ENCODE peak calls at places on chromosomes 16 and 17, in ten cellular contexts. One of them, this sample, is unnamed.

GRCh38 chr16:88922114-88922825 is 54.7 kb downstream of the CBFA2T3 start:
- DNase-seq in stomach: peak; percentile 67
- DNase-seq in AG09319: peak; percentile 55
- DNase-seq in retinal pigment epithelial cell: peak; percentile 2
- DNase-seq in endothelial cell: no peak
- DNase-seq in Calu3: peak; percentile 50
- DNase-seq in lower lobe of right lung: peak; percentile 78
- DNase-seq in IMR-90: peak; percentile 39
- DNase-seq in WTC11: peak; percentile 58
- DNase-seq in AG10803: peak; percentile 79
- DNase-seq in this sample: no peak

GRCh38 chr17:65145743-65146142 is 8.6 kb downstream of the RGS9 start:
- DNase-seq in stomach: no peak
- DNase-seq in AG09319: no peak
- DNase-seq in retinal pigment epithelial cell: no peak
- DNase-seq in endothelial cell: no peak
- DNase-seq in Calu3: no peak
- DNase-seq in lower lobe of right lung: no peak
- DNase-seq in IMR-90: no peak
- DNase-seq in WTC11: no peak
- DNase-seq in AG10803: no peak
- DNase-seq in this sample: no peak

GRCh38 chr17:74530751-74531150 is 524 bp downstream of the CD300LB start:
- DNase-seq in stomach: no peak
- DNase-seq in AG09319: no peak
- DNase-seq in retinal pigment epithelial cell: no peak
- DNase-seq in endothelial cell: no peak
- DNase-seq in Calu3: no peak
- DNase-seq in lower lobe of right lung: peak; percentile 6
- DNase-seq in IMR-90: no peak
- DNase-seq in WTC11: no peak
- DNase-seq in AG10803: no peak
- DNase-seq in this sample: no peak

GRCh38 chr17:29078183-29079045 is 35.5 kb downstream of the PIPOX start:
- DNase-seq in stomach: no peak
- DNase-seq in AG09319: no peak
- DNase-seq in retinal pigment epithelial cell: peak; percentile 4
- DNase-seq in endothelial cell: no peak
- DNase-seq in Calu3: no peak
- DNase-seq in lower lobe of right lung: no peak
- DNase-seq in IMR-90: peak; percentile 15
- DNase-seq in WTC11: no peak
- DNase-seq in AG10803: peak; percentile 28
- DNase-seq in this sample: no peak

GRCh38 chr17:78416791-78417530 is 38.5 kb downstream of the PGS1 start:
- DNase-seq in stomach: no peak
- DNase-seq in AG09319: no peak
- DNase-seq in retinal pigment epithelial cell: no peak
- DNase-seq in endothelial cell: no peak
- DNase-seq in Calu3: no peak
- DNase-seq in lower lobe of right lung: no peak
- DNase-seq in IMR-90: no peak
- DNase-seq in WTC11: no peak
- DNase-seq in AG10803: no peak
- DNase-seq in this sample: no peak

GRCh38 chr16:87844374-87844733 is 25.0 kb downstream of the SLC7A5 start:
- DNase-seq in stomach: no peak
- DNase-seq in AG09319: no peak
- DNase-seq in retinal pigment epithelial cell: no peak
- DNase-seq in endothelial cell: no peak
- DNase-seq in Calu3: no peak
- DNase-seq in lower lobe of right lung: no peak
- DNase-seq in IMR-90: peak; percentile 35
- DNase-seq in WTC11: peak; percentile 69
- DNase-seq in AG10803: no peak
- DNase-seq in this sample: peak; percentile 49

GRCh38 chr16:29729116-29729521 is 16.7 kb downstream of the C16orf54 start:
- DNase-seq in stomach: no peak
- DNase-seq in AG09319: no peak
- DNase-seq in retinal pigment epithelial cell: no peak
- DNase-seq in endothelial cell: peak; percentile 17
- DNase-seq in Calu3: peak; percentile 20
- DNase-seq in lower lobe of right lung: no peak
- DNase-seq in IMR-90: peak; percentile 49
- DNase-seq in WTC11: no peak
- DNase-seq in AG10803: peak; percentile 56
- DNase-seq in this sample: peak; percentile 47

GRCh38 chr17:80967404-80967872 is 24.2 kb upstream of the CHMP6 start:
- DNase-seq in stomach: no peak
- DNase-seq in AG09319: no peak
- DNase-seq in retinal pigment epithelial cell: no peak
- DNase-seq in endothelial cell: no peak
- DNase-seq in Calu3: no peak
- DNase-seq in lower lobe of right lung: peak; percentile 49
- DNase-seq in IMR-90: no peak
- DNase-seq in WTC11: no peak
- DNase-seq in AG10803: no peak
- DNase-seq in this sample: no peak

GRCh38 chr17:652310-652709 is 62.3 kb downstream of the VPS53 start:
- DNase-seq in stomach: no peak
- DNase-seq in AG09319: no peak
- DNase-seq in retinal pigment epithelial cell: no peak
- DNase-seq in endothelial cell: no peak
- DNase-seq in Calu3: no peak
- DNase-seq in lower lobe of right lung: no peak
- DNase-seq in IMR-90: no peak
- DNase-seq in WTC11: no peak
- DNase-seq in AG10803: peak; percentile 76
- DNase-seq in this sample: no peak

GRCh38 chr17:4733073-4733531 is 1.9 kb downstream of the MED11 start:
- DNase-seq in stomach: no peak
- DNase-seq in AG09319: no peak
- DNase-seq in retinal pigment epithelial cell: no peak
- DNase-seq in endothelial cell: no peak
- DNase-seq in Calu3: no peak
- DNase-seq in lower lobe of right lung: peak; percentile 77
- DNase-seq in IMR-90: no peak
- DNase-seq in WTC11: no peak
- DNase-seq in AG10803: no peak
- DNase-seq in this sample: no peak

GRCh38 chr17:40562841-40563370 is 2.4 kb downstream of the CCR7 start:
- DNase-seq in stomach: no peak
- DNase-seq in AG09319: no peak
- DNase-seq in retinal pigment epithelial cell: no peak
- DNase-seq in endothelial cell: no peak
- DNase-seq in Calu3: no peak
- DNase-seq in lower lobe of right lung: no peak
- DNase-seq in IMR-90: no peak
- DNase-seq in WTC11: no peak
- DNase-seq in AG10803: no peak
- DNase-seq in this sample: no peak

GRCh38 chr17:40564195-40564882 is 933 bp downstream of the CCR7 start:
- DNase-seq in stomach: peak; percentile 22
- DNase-seq in AG09319: no peak
- DNase-seq in retinal pigment epithelial cell: no peak
- DNase-seq in endothelial cell: no peak
- DNase-seq in Calu3: peak; percentile 35
- DNase-seq in lower lobe of right lung: no peak
- DNase-seq in IMR-90: no peak
- DNase-seq in WTC11: no peak
- DNase-seq in AG10803: no peak
- DNase-seq in this sample: no peak

GRCh38 chr17:40563371-40564052 is 1.8 kb downstream of the CCR7 start:
- DNase-seq in stomach: peak; percentile 20
- DNase-seq in AG09319: no peak
- DNase-seq in retinal pigment epithelial cell: no peak
- DNase-seq in endothelial cell: no peak
- DNase-seq in Calu3: no peak
- DNase-seq in lower lobe of right lung: no peak
- DNase-seq in IMR-90: no peak
- DNase-seq in WTC11: no peak
- DNase-seq in AG10803: no peak
- DNase-seq in this sample: no peak

GRCh38 chr17:40566027-40566426 is 755 bp upstream of the CCR7 start:
- DNase-seq in stomach: no peak
- DNase-seq in AG09319: no peak
- DNase-seq in retinal pigment epithelial cell: no peak
- DNase-seq in endothelial cell: no peak
- DNase-seq in Calu3: no peak
- DNase-seq in lower lobe of right lung: no peak
- DNase-seq in IMR-90: no peak
- DNase-seq in WTC11: no peak
- DNase-seq in AG10803: no peak
- DNase-seq in this sample: no peak

GRCh38 chr17:40564883-40565744 is at the start of gene CCR7:
- DNase-seq in stomach: peak; percentile 15
- DNase-seq in AG09319: no peak
- DNase-seq in retinal pigment epithelial cell: no peak
- DNase-seq in endothelial cell: no peak
- DNase-seq in Calu3: peak; percentile 43
- DNase-seq in lower lobe of right lung: no peak
- DNase-seq in IMR-90: no peak
- DNase-seq in WTC11: no peak
- DNase-seq in AG10803: no peak
- DNase-seq in this sample: no peak
- TF ChIP-seq CTCF in stomach: no peak
- TF ChIP-seq CTCF in AG09319: no peak
- TF ChIP-seq CTCF in retinal pigment epithelial cell: no peak
- TF ChIP-seq CTCF in endothelial cell: no peak
- TF ChIP-seq CTCF in Calu3: no peak
- TF ChIP-seq CTCF in lower lobe of right lung: no peak
- TF ChIP-seq CTCF in IMR-90: no peak
- TF ChIP-seq CTCF in WTC11: no peak
- TF ChIP-seq CTCF in AG10803: no peak
- TF ChIP-seq CTCF in this sample: peak; percentile 8

GRCh38 chr16:6335072-6335471 is 997.6 kb upstream of the RBFOX1 start:
- DNase-seq in stomach: no peak
- DNase-seq in AG09319: no peak
- DNase-seq in retinal pigment epithelial cell: no peak
- DNase-seq in endothelial cell: peak; percentile 48
- DNase-seq in Calu3: peak; percentile 18
- DNase-seq in lower lobe of right lung: no peak
- DNase-seq in IMR-90: no peak
- DNase-seq in WTC11: peak; percentile 16
- DNase-seq in AG10803: no peak
- DNase-seq in this sample: no peak
- TF ChIP-seq CTCF in stomach: no peak
- TF ChIP-seq CTCF in AG09319: peak; percentile 11
- TF ChIP-seq CTCF in retinal pigment epithelial cell: peak; percentile 56
- TF ChIP-seq CTCF in endothelial cell: peak; percentile 93
- TF ChIP-seq CTCF in Calu3: peak; percentile 59
- TF ChIP-seq CTCF in lower lobe of right lung: peak; percentile 25
- TF ChIP-seq CTCF in IMR-90: no peak
- TF ChIP-seq CTCF in WTC11: peak; percentile 37
- TF ChIP-seq CTCF in AG10803: peak; percentile 36
- TF ChIP-seq CTCF in this sample: peak; percentile 72

DNA sequence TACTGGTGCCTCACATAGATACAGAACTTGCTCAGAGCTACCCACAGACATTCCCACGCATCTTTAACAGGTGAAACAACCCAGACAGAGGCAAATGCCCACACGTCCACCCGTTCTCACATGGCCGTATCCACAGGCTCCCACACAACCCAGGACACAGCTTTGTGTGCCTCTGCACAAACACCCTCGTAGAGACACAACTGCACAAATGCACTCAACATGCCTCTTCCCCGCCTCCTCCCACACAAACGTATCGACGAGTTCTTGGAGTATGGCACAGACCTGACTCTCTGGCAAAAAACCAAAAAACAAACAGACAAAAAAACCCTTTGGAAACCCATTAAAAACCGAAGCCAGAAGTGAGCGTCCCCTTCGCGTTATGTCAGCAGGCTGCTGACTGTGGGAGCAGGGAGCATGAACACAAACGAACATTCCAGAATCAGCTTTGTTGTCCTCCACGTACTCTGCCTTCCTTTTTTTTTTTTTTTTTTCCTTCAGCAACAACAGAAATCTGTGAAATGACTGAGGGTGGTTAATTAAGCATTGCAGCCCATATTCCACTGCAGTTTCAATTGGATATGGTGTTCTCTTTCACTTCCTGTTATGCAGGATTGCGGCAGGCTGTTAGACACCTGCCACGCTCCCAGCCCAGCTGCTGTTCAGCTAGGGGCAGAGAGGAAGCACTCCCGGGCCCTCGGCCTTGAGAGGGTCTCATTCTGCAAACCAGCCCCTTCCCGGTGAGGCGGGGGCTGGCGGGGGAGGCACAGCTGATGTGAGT is 313.7 kb downstream of the MAF start:
- DNase-seq in stomach: peak; percentile 49
- DNase-seq in AG09319: no peak
- DNase-seq in retinal pigment epithelial cell: no peak
- DNase-seq in endothelial cell: peak; percentile 13
- DNase-seq in Calu3: no peak
- DNase-seq in lower lobe of right lung: peak; percentile 72
- DNase-seq in IMR-90: no peak
- DNase-seq in WTC11: peak; percentile 41
- DNase-seq in AG10803: no peak
- DNase-seq in this sample: no peak
- TF ChIP-seq CTCF in stomach: no peak
- TF ChIP-seq CTCF in AG09319: no peak
- TF ChIP-seq CTCF in retinal pigment epithelial cell: no peak
- TF ChIP-seq CTCF in endothelial cell: no peak
- TF ChIP-seq CTCF in Calu3: no peak
- TF ChIP-seq CTCF in lower lobe of right lung: no peak
- TF ChIP-seq CTCF in IMR-90: no peak
- TF ChIP-seq CTCF in WTC11: no peak
- TF ChIP-seq CTCF in AG10803: no peak
- TF ChIP-seq CTCF in this sample: no peak

DNA sequence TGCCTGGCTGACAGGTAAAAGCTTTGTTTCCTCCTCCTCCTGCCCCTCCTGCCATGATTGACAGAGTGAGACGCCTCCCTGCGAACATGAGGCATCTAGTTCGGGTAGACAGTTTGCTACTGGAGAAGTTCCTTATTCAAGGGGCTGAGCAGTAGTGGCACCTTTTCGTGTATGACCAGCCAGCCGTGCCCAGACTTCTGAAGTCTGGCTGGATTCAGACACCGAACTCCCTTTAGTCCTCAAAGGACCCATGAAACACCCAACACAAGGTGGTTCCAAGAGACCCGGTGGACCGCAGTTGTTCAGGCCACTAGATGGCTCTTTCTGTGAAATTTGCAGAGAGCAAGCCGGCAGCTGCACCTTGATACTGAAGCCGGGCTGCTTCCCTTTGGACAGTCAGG is 192.8 kb downstream of the XYLT1 start:
- DNase-seq in stomach: peak; percentile 61
- DNase-seq in AG09319: no peak
- DNase-seq in retinal pigment epithelial cell: no peak
- DNase-seq in endothelial cell: peak; percentile 18
- DNase-seq in Calu3: peak; percentile 54
- DNase-seq in lower lobe of right lung: no peak
- DNase-seq in IMR-90: peak; percentile 7
- DNase-seq in WTC11: peak; percentile 62
- DNase-seq in AG10803: no peak
- DNase-seq in this sample: peak; percentile 8
- TF ChIP-seq CTCF in stomach: no peak
- TF ChIP-seq CTCF in AG09319: peak; percentile 37
- TF ChIP-seq CTCF in retinal pigment epithelial cell: peak; percentile 47
- TF ChIP-seq CTCF in endothelial cell: no peak
- TF ChIP-seq CTCF in Calu3: peak; percentile 57
- TF ChIP-seq CTCF in lower lobe of right lung: peak; percentile 31
- TF ChIP-seq CTCF in IMR-90: peak; percentile 20
- TF ChIP-seq CTCF in WTC11: no peak
- TF ChIP-seq CTCF in AG10803: peak; percentile 37
- TF ChIP-seq CTCF in this sample: peak; percentile 60

GRCh38 chr16:26569793-26570192 is 496.9 kb upstream of the C16orf82 start:
- DNase-seq in stomach: no peak
- DNase-seq in AG09319: no peak
- DNase-seq in retinal pigment epithelial cell: no peak
- DNase-seq in endothelial cell: peak; percentile 11
- DNase-seq in Calu3: no peak
- DNase-seq in lower lobe of right lung: no peak
- DNase-seq in IMR-90: no peak
- DNase-seq in WTC11: peak; percentile 36
- DNase-seq in AG10803: no peak
- DNase-seq in this sample: no peak
- TF ChIP-seq CTCF in stomach: no peak
- TF ChIP-seq CTCF in AG09319: no peak
- TF ChIP-seq CTCF in retinal pigment epithelial cell: peak; percentile 6
- TF ChIP-seq CTCF in endothelial cell: no peak
- TF ChIP-seq CTCF in Calu3: no peak
- TF ChIP-seq CTCF in lower lobe of right lung: no peak
- TF ChIP-seq CTCF in IMR-90: no peak
- TF ChIP-seq CTCF in WTC11: no peak
- TF ChIP-seq CTCF in AG10803: no peak
- TF ChIP-seq CTCF in this sample: peak; percentile 16